ENCODE peak calls at places on chromosomes 16 and 17, in four cellular contexts. U is activated CD8-positive, alpha-beta memory T cell treated with anti-CD3 and anti-CD28 coated beads for 4 hours; N is coronary artery; K is GM13977. O is an unnamed sample.

GRCh38 chr17:74283371-74283673 is 9.3 kb downstream of the DNAI2 start:
- DNase-seq in N (no peak), U (no peak), K (no peak), O (no peak)

GRCh38 chr16:89841275-89841674 is 13.0 kb downstream of the SPIRE2 start:
- DNase-seq in K (no peak), U (peak), N (no peak), O (no peak)

GRCh38 chr16:88769617-88770458 is 15.2 kb downstream of the PIEZO1 start:
- DNase-seq in K (peak), U (no peak), N (no peak), O (no peak)

GRCh38 chr16:13193721-13194120 is 292.3 kb downstream of the SHISA9 start:
- DNase-seq in U (no peak), K (no peak), N (no peak), O (peak)

GRCh38 chr16:58155839-58156238 is 26.7 kb upstream of the CFAP20 start:
- DNase-seq in N (no peak), U (no peak), K (peak), O (no peak)

GRCh38 chr17:39533891-39534290 is 72.6 kb downstream of the CDK12 start:
- DNase-seq in K (no peak), U (no peak), N (no peak), O (no peak)

GRCh38 chr17:66976781-66977201 is 12.3 kb downstream of the CACNG4 start:
- DNase-seq in N (no peak), K (no peak), U (no peak), O (no peak)

GRCh38 chr16:8893976-8894690 is 12.0 kb downstream of the LITAFD start:
- DNase-seq in K (no peak), U (no peak), N (no peak), O (no peak)

GRCh38 chr16:10871157-10871991 is 5.6 kb upstream of the CIITA start:
- DNase-seq in N (no peak), K (peak), U (no peak), O (peak)

GRCh38 chr17:67779098-67779672 is 46.1 kb upstream of the BPTF start:
- DNase-seq in U (no peak), K (peak), N (no peak), O (peak)

GRCh38 chr16:62035115-62036092 is 834 bp downstream of the CDH8 start:
- DNase-seq in K (no peak), U (no peak), N (no peak), O (peak)

GRCh38 chr17:9273334-9274118 is 252.2 kb downstream of the NTN1 start:
- DNase-seq in N (no peak), U (no peak), K (no peak), O (no peak)

GRCh38 chr16:86401119-86401518 is 109.2 kb upstream of the FOXF1 start:
- DNase-seq in N (no peak), K (no peak), U (no peak), O (no peak)

GRCh38 chr17:40319651-40320550 is 10.9 kb downstream of the RARA start:
- DNase-seq in N (peak), K (no peak), U (peak), O (no peak)

GRCh38 chr17:56785396-56785795 is 48.3 kb downstream of the C17orf67 start:
- DNase-seq in N (peak), U (no peak), K (no peak), O (peak)

GRCh38 chr16:68452176-68452575 is 3.9 kb upstream of the SMPD3 start:
- DNase-seq in N (no peak), U (no peak), K (no peak), O (peak)

GRCh38 chr17:9898812-9899211 is 6.3 kb downstream of the RCVRN start:
- DNase-seq in K (no peak), N (no peak), U (no peak), O (no peak)

GRCh38 chr16:85699628-85700027 is 10.9 kb upstream of the GINS2 start:
- DNase-seq in N (no peak), K (no peak), U (no peak), O (peak)

GRCh38 chr16:3099732-3100499 is 822 bp upstream of the ZSCAN10 start:
- DNase-seq in N (no peak), U (peak), K (peak), O (peak)

GRCh38 chr16:66653581-66654350 is 42.8 kb downstream of the CMTM4 start:
- DNase-seq in K (no peak), U (no peak), N (no peak), O (no peak)

GRCh38 chr17:6213859-6214258 is 143.7 kb downstream of the WSCD1 start:
- DNase-seq in K (no peak), U (no peak), N (no peak), O (no peak)

GRCh38 chr17:40540448-40540847 is 24.8 kb downstream of the CCR7 start:
- DNase-seq in K (no peak), U (peak), N (no peak), O (no peak)

GRCh38 chr17:55421179-55421934 is at the start of gene MMD:
- DNase-seq in K (no peak), U (no peak), N (peak), O (no peak)

GRCh38 chr17:60920107-60920506 is 242.5 kb downstream of the BCAS3 start:
- DNase-seq in U (no peak), K (no peak), N (no peak), O (no peak)

GRCh38 chr16:55521792-55522191 is 12.9 kb downstream of the LPCAT2 start:
- DNase-seq in N (no peak), U (no peak), K (no peak), O (no peak)

GRCh38 chr17:1583569-1583968 is 21.0 kb upstream of the PITPNA start:
- DNase-seq in U (no peak), K (no peak), N (no peak), O (no peak)

GRCh38 chr16:31267332-31268032 is 7.7 kb downstream of the ITGAM start:
- DNase-seq in N (no peak), K (no peak), U (no peak), O (no peak)

GRCh38 chr17:7579839-7580630 is 597 bp downstream of the CD68 start:
- DNase-seq in N (no peak), K (no peak), U (no peak), O (no peak)

GRCh38 chr17:39591958-39592954 is 15.5 kb downstream of the NEUROD2 start:
- DNase-seq in K (no peak), U (no peak), N (no peak), O (peak)

GRCh38 chr17:40648326-40648968 is 829 bp upstream of the SMARCE1 start:
- DNase-seq in U (no peak), N (peak), K (peak), O (no peak)

GRCh38 chr16:80931985-80932720 is 74.5 kb downstream of the CMC2 start:
- DNase-seq in U (no peak), K (peak), N (peak), O (peak)

GRCh38 chr17:78828470-78829185 is 12.0 kb downstream of the USP36 start:
- DNase-seq in U (no peak), K (no peak), N (peak), O (peak)

GRCh38 chr16:15636392-15636873 is 6.5 kb downstream of the MARF1 start:
- DNase-seq in K (peak), N (no peak), U (no peak), O (no peak)

GRCh38 chr17:47948706-47949196 is 7.4 kb downstream of the PNPO start:
- DNase-seq in U (no peak), K (no peak), N (no peak), O (no peak)

GRCh38 chr17:82241926-82242697 is 13.3 kb downstream of the SLC16A3 start:
- DNase-seq in U (no peak), K (no peak), N (peak), O (peak)

GRCh38 chr17:27049104-27049784 is 244.7 kb upstream of the WSB1 start:
- DNase-seq in U (no peak), N (no peak), K (no peak), O (peak)

GRCh38 chr17:82333279-82334171 is at the start of gene SECTM1:
- DNase-seq in K (no peak), U (no peak), N (no peak), O (peak)

GRCh38 chr16:60304725-60305124 is 1570.6 kb upstream of the GOT2 start:
- DNase-seq in N (no peak), K (no peak), U (no peak), O (no peak)